ENCODE peak calls at places on chromosomes 6 and 20, in eight cellular contexts. R is RCC 7860; H is Right ventricle myocardium superior; M is SHP77; E is iPS-NIHi11; B is NCI-H774; T is CD4-positive, alpha-beta T cell; Y is stimulated activated CD4-positive, alpha-beta T cell treated with anti-CD3 and anti-CD28 coated beads, Interleukin-4, amount 100 ng/mL, for 48 hours. V is an unnamed sample.

GRCh38 chr6:21479140-21479539 is 114.4 kb upstream of the SOX4 start:
- DNase-seq in Y (no peak), E (no peak), B (no peak), H (no peak), R (no peak), T (no peak), M (no peak), V (no peak)

GRCh38 chr20:34984756-34985261 is 29.1 kb downstream of the MYH7B start:
- DNase-seq in E (no peak), R (no peak), B (no peak), T (no peak), M (no peak), H (peak), Y (no peak), V (no peak)

GRCh38 chr6:7171119-7171518 is 63.4 kb downstream of the RREB1 start:
- DNase-seq in Y (no peak), R (no peak), E (no peak), B (peak), T (no peak), H (no peak), M (peak), V (no peak)

GRCh38 chr6:37004044-37004984 is 1.1 kb upstream of the FGD2 start:
- DNase-seq in T (no peak), M (no peak), H (peak), B (no peak), Y (no peak), E (peak), R (no peak), V (no peak)

GRCh38 chr6:69086689-69087088 is 451.6 kb downstream of the ADGRB3 start:
- DNase-seq in E (no peak), R (no peak), Y (no peak), M (no peak), B (no peak), T (no peak), H (no peak), V (no peak)

GRCh38 chr6:30450548-30450907 is 38.8 kb upstream of the HLA-E start:
- DNase-seq in T (no peak), Y (no peak), E (no peak), H (no peak), B (no peak), R (no peak), M (no peak), V (no peak)

GRCh38 chr6:75081047-75081446 is 124.8 kb downstream of the COL12A1 start:
- DNase-seq in T (no peak), Y (no peak), B (no peak), H (no peak), E (no peak), R (no peak), M (no peak), V (no peak)

GRCh38 chr20:31473331-31474096 is 1.4 kb downstream of the DEFB124 start:
- DNase-seq in Y (no peak), R (no peak), T (no peak), E (no peak), B (no peak), H (no peak), M (no peak), V (no peak)

GRCh38 chr6:134626589-134626988 is 308.7 kb upstream of the SGK1 start:
- DNase-seq in M (no peak), B (no peak), T (no peak), E (no peak), Y (no peak), R (no peak), H (no peak), V (no peak)

GRCh38 chr6:27138837-27139752 is 108.4 kb upstream of the PRSS16 start:
- DNase-seq in H (peak), T (peak), Y (peak), B (no peak), E (peak), R (no peak), M (no peak), V (peak)